ENCODE peak calls at places on chromosomes 2 and 18, in six cellular contexts. L is right atrium auricular region, V is dorsolateral prefrontal cortex, C is GM23338, K is K562, F is AG09309. D is an unnamed sample.

GRCh38 chr18:59180150-59180845 is 39.7 kb upstream of the GRP start:
- DNase-seq in L (no peak), V (no peak), C (no peak), K (no peak), F (peak), D (no peak)

GRCh38 chr18:75694292-75694691 is 266.8 kb upstream of the SMIM21 start:
- DNase-seq in L (no peak), V (no peak), C (no peak), K (no peak), F (no peak), D (no peak)

GRCh38 chr2:239089884-239090283 is 242.0 kb downstream of the TWIST2 start:
- DNase-seq in L (no peak), V (no peak), C (no peak), K (no peak), F (no peak), D (no peak)

GRCh38 chr18:46338213-46338612 is 234.0 kb downstream of the HAUS1 start:
- DNase-seq in L (no peak), V (no peak), C (peak), K (no peak), F (no peak), D (no peak)

GRCh38 chr18:55402731-55403405 is 185.1 kb downstream of the TCF4 start:
- DNase-seq in L (no peak), V (no peak), C (no peak), K (no peak), F (no peak), D (no peak)

GRCh38 chr2:118322381-118322780 is 234.1 kb downstream of the INSIG2 start:
- DNase-seq in L (no peak), V (no peak), C (no peak), K (no peak), F (no peak), D (no peak)

GRCh38 chr2:95325026-95325425 is 27.9 kb downstream of the KCNIP3 start:
- DNase-seq in L (no peak), V (no peak), C (no peak), K (no peak), F (no peak), D (no peak)

GRCh38 chr18:22300665-22301636 is 116.8 kb downstream of the CTAGE1 start:
- DNase-seq in L (no peak), V (no peak), C (no peak), K (no peak), F (no peak), D (no peak)

GRCh38 chr2:167914969-167915368 is 332.4 kb downstream of the STK39 start:
- DNase-seq in L (no peak), V (no peak), C (no peak), K (no peak), F (no peak), D (no peak)

GRCh38 chr2:105239924-105240323 is 1.6 kb upstream of the GPR45 start:
- DNase-seq in L (no peak), V (no peak), C (no peak), K (no peak), F (peak), D (peak)

GRCh38 chr18:47594063-47594462 is 336.4 kb downstream of the SMAD2 start:
- DNase-seq in L (no peak), V (peak), C (peak), K (no peak), F (no peak), D (no peak)

GRCh38 chr2:216343221-216343985 is 28.9 kb downstream of the MARCHF4 start:
- DNase-seq in L (no peak), V (no peak), C (no peak), K (no peak), F (no peak), D (no peak)
- H3K4me3 ChIP-seq in L (no peak), V (no peak), C (no peak), K (no peak), F (no peak), D (no peak)

DNA sequence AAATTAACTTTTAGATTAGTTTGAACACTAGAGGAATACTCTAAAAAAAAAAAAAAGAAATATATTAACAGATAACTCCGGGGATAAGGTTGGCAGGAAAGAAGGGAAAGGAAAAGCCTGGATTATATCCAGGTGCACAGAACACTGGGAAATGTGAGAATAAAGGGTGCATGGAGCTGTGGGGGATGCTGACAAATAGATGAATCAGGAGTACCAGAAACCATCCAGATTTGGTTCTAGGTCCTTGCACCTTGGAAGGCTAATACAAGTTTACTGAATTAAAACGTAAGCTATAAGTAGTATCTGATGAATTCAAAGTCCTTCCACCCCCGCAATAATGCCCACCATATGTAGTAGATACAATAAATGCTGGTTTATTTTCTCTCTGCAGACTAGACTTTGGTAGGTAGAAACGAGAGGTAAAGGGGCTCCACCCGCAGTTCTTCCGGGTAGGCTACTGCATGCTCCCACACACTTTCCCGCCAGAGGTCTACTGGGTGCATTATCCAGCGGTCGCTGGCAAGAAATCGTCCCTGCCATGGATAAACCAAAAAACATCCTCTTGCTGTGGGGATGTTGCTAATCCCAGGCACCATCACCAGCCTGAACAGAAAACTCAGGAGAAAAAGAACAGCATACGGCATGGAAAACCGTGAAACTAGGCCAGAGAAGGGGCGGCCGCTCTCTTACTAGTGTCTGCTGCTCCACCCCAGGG is 1.6 kb downstream of the CNRIP1 start:
- DNase-seq in L (no peak), V (peak), C (peak), K (no peak), F (no peak), D (no peak)
- TF ChIP-seq CTCF in L (no peak), V (no peak), C (no peak), K (no peak), F (no peak), D (no peak)

DNA sequence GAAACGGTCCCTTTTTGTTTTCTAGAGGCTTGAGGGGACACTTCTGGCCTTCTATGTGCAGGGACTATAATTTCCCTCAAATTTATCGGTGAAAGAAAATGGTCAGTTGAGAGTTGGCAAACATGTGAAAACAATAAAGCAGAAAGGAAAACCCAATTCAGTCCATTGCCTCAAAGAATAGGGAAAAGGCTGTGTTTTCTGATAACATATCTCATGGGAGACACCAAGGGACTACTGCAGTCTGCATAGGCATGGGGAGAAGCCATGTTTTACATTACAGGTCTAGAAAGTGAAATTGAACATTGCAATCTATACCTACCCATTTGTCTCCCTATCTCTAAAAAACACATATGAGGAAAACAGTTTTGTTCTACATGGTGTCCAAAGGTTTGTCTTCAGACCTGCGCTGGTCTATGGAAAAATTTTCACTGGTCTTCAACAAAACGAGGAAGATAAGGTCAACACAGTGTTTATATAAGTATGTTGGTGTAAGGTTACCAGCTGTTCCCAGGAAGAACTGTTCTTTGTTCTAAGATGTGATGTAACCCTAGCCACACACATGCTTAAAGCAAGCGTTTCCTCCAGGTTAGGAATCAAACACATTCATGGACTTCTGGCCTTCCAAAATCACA is 179.7 kb downstream of the MREG start:
- DNase-seq in L (no peak), V (no peak), C (peak), K (peak), F (no peak), D (peak)
- H3K4me3 ChIP-seq in L (no peak), V (no peak), C (no peak), K (no peak), F (no peak), D (no peak)

GRCh38 chr2:177992992-177993391 is 79.6 kb downstream of the PDE11A start:
- DNase-seq in L (no peak), V (no peak), C (no peak), K (no peak), F (no peak), D (no peak)

GRCh38 chr2:178002038-178002437 is 70.5 kb downstream of the PDE11A start:
- DNase-seq in L (no peak), V (no peak), C (no peak), K (no peak), F (no peak), D (no peak)

GRCh38 chr2:177998996-177999395 is 73.6 kb downstream of the PDE11A start:
- DNase-seq in L (no peak), V (no peak), C (no peak), K (no peak), F (no peak), D (no peak)

DNA sequence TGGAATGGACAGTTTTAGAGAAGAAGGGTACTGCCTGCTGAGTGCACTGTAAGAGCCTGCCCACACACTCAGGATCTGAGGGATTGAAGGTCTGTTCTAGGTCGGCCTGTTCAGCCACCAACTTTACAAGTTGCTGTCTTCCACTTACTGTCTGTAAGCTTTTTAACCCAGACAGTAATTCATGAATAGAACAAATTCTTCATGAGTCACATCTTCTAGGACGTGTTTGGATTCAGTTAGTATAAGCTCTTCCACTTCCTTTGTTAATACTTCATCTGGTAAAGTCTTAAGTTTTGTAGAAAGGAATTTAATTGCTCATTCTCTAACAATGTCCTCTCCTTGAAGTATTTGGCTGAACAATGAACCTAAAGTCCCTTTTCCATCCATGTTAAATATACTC is 74.6 kb downstream of the PDE11A start:
- DNase-seq in L (no peak), V (no peak), C (no peak), K (no peak), F (peak), D (peak)
- TF ChIP-seq CTCF in L (no peak), V (no peak), C (no peak), K (no peak), F (no peak), D (no peak)

GRCh38 chr18:79465392-79465991 is 69.8 kb downstream of the NFATC1 start:
- DNase-seq in L (no peak), V (no peak), C (peak), K (no peak), F (no peak), D (no peak)
- H3K4me3 ChIP-seq in L (peak), V (no peak), C (no peak), K (no peak), F (no peak), D (no peak)

GRCh38 chr2:150587547-150588209 is 100.2 kb upstream of the RND3 start:
- DNase-seq in L (no peak), V (no peak), C (peak), K (no peak), F (no peak), D (no peak)
- TF ChIP-seq CTCF in L (no peak), V (no peak), C (no peak), K (no peak), F (no peak), D (no peak)

DNA sequence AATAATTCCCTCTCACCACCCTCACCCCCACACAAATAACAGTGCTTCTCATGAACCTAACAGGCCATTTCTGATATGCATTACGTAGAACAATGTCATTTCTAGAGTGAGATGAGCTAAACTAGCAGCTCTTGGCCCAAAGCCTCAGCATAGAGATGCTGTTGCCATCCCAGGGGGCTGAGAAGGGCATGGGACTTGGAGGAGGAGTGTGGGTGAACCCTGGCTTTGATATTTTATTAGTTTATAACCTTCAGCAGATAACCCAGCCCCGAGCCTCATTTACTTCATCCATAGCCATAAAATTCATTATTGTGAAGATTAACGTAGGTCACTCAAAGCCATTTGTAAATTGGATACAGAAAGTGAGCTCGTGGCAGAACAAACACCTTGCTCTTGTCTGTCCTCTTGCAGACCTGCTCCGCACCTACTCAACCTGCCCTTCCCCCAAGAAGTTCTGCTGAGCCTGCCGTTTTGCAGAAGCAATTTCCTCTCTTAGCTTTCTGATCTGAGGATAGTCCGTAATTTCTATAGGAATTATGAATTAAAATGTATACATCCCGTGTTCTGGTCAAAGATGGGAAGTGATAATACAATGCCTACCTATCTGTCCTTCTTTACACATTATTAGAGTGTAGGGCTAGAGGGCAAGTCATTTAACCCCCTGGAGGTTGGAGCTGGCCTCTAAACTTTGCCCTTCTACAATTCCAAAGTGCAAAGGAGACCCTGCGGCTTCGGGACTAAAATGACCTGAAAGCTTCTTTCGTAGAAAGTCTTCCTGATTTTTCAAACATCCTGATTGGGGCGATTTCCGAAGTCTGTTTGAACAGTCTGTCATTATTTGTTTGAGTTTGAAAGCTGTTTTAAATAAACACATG is 187.4 kb downstream of the BCL2 start:
- DNase-seq in L (no peak), V (no peak), C (no peak), K (no peak), F (no peak), D (no peak)
- H3K4me3 ChIP-seq in L (no peak), V (no peak), C (no peak), K (no peak), F (no peak), D (no peak)

DNA sequence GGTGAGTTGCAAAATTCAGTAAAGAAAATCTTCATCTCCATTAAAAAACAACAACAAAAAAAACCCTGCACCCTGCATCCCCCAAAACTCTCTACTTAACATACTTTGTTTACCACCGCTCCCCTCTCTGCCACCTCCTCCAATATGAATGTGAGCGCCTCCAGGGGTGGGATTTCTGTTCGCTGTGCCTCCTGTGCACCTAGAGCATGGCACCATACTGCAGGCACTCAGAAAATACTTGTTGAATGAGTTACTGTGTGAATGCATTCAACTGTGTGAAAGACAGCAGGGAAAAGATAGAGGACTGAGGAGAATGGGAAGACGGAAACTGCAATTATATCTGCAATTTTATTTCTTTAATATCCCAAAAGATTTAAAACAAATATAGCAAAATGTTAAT is 4.5 kb downstream of the CEBPZ start:
- DNase-seq in L (no peak), V (no peak), C (peak), K (no peak), F (no peak), D (no peak)
- TF ChIP-seq CTCF in L (no peak), V (no peak), C (no peak), K (no peak), F (no peak), D (no peak)

GRCh38 chr2:85712849-85713612 is 18.9 kb downstream of the GNLY start:
- DNase-seq in L (peak), V (no peak), C (no peak), K (no peak), F (no peak), D (no peak)
- H3K4me3 ChIP-seq in L (no peak), V (no peak), C (no peak), K (no peak), F (no peak), D (no peak)

D was measured in kidney epithelial cell.